ENCODE peak calls at places on chromosomes 6 and 20, in nine cellular contexts. One of them, this sample, is unnamed.

GRCh38 chr6:30060634-30060981 is 457 bp upstream of the POLR1H start:
- DNase-seq in endodermal cell: no peak
- DNase-seq in bronchial epithelial cell: no peak
- DNase-seq in activated CD4-positive, CD25-positive, alpha-beta regulatory T cell: no peak
- DNase-seq in ACHN: peak
- DNase-seq in GM12864: no peak
- DNase-seq in hippocampal formation: no peak
- DNase-seq in stimulated activated CD4-positive, alpha-beta T cell treated with anti-CD3 and anti-CD28 coated beads, Interleukin-2, amount 100 ng/mL, for 48 hours: peak
- DNase-seq in heart left ventricle: peak
- DNase-seq in this sample: no peak

GRCh38 chr20:17992224-17992637 is 23.4 kb downstream of the MGME1 start:
- DNase-seq in stimulated activated CD4-positive, alpha-beta T cell treated with anti-CD3 and anti-CD28 coated beads, Interleukin-2, amount 100 ng/mL, for 48 hours: peak
- DNase-seq in GM12864: no peak
- DNase-seq in bronchial epithelial cell: no peak
- DNase-seq in hippocampal formation: no peak
- DNase-seq in ACHN: no peak
- DNase-seq in heart left ventricle: no peak
- DNase-seq in activated CD4-positive, CD25-positive, alpha-beta regulatory T cell: no peak
- DNase-seq in endodermal cell: no peak
- DNase-seq in this sample: no peak

GRCh38 chr6:2830183-2830582 is 11.5 kb downstream of the SERPINB1 start:
- DNase-seq in bronchial epithelial cell: no peak
- DNase-seq in endodermal cell: no peak
- DNase-seq in heart left ventricle: no peak
- DNase-seq in GM12864: no peak
- DNase-seq in activated CD4-positive, CD25-positive, alpha-beta regulatory T cell: no peak
- DNase-seq in ACHN: no peak
- DNase-seq in stimulated activated CD4-positive, alpha-beta T cell treated with anti-CD3 and anti-CD28 coated beads, Interleukin-2, amount 100 ng/mL, for 48 hours: no peak
- DNase-seq in hippocampal formation: no peak
- DNase-seq in this sample: no peak

GRCh38 chr20:33674294-33675126 is at the start of gene NECAB3:
- DNase-seq in stimulated activated CD4-positive, alpha-beta T cell treated with anti-CD3 and anti-CD28 coated beads, Interleukin-2, amount 100 ng/mL, for 48 hours: peak
- DNase-seq in hippocampal formation: peak
- DNase-seq in ACHN: peak
- DNase-seq in bronchial epithelial cell: peak
- DNase-seq in activated CD4-positive, CD25-positive, alpha-beta regulatory T cell: peak
- DNase-seq in heart left ventricle: peak
- DNase-seq in endodermal cell: peak
- DNase-seq in GM12864: no peak
- DNase-seq in this sample: peak

GRCh38 chr6:145241039-145241438 is 494.3 kb downstream of the EPM2A start:
- DNase-seq in bronchial epithelial cell: peak
- DNase-seq in hippocampal formation: no peak
- DNase-seq in endodermal cell: no peak
- DNase-seq in ACHN: no peak
- DNase-seq in stimulated activated CD4-positive, alpha-beta T cell treated with anti-CD3 and anti-CD28 coated beads, Interleukin-2, amount 100 ng/mL, for 48 hours: no peak
- DNase-seq in activated CD4-positive, CD25-positive, alpha-beta regulatory T cell: no peak
- DNase-seq in GM12864: no peak
- DNase-seq in heart left ventricle: no peak
- DNase-seq in this sample: no peak

GRCh38 chr6:125252891-125253290 is 48.9 kb downstream of the HDDC2 start:
- DNase-seq in hippocampal formation: no peak
- DNase-seq in activated CD4-positive, CD25-positive, alpha-beta regulatory T cell: no peak
- DNase-seq in endodermal cell: no peak
- DNase-seq in ACHN: no peak
- DNase-seq in stimulated activated CD4-positive, alpha-beta T cell treated with anti-CD3 and anti-CD28 coated beads, Interleukin-2, amount 100 ng/mL, for 48 hours: no peak
- DNase-seq in bronchial epithelial cell: no peak
- DNase-seq in GM12864: no peak
- DNase-seq in heart left ventricle: no peak
- DNase-seq in this sample: peak

GRCh38 chr6:107192739-107193296 is 77.5 kb upstream of the BEND3 start:
- DNase-seq in bronchial epithelial cell: no peak
- DNase-seq in ACHN: no peak
- DNase-seq in heart left ventricle: no peak
- DNase-seq in activated CD4-positive, CD25-positive, alpha-beta regulatory T cell: no peak
- DNase-seq in endodermal cell: no peak
- DNase-seq in GM12864: no peak
- DNase-seq in stimulated activated CD4-positive, alpha-beta T cell treated with anti-CD3 and anti-CD28 coated beads, Interleukin-2, amount 100 ng/mL, for 48 hours: no peak
- DNase-seq in hippocampal formation: no peak
- DNase-seq in this sample: no peak

GRCh38 chr6:142856857-142857608 is 87.9 kb downstream of the HIVEP2 start:
- DNase-seq in heart left ventricle: no peak
- DNase-seq in GM12864: no peak
- DNase-seq in endodermal cell: no peak
- DNase-seq in activated CD4-positive, CD25-positive, alpha-beta regulatory T cell: no peak
- DNase-seq in ACHN: no peak
- DNase-seq in stimulated activated CD4-positive, alpha-beta T cell treated with anti-CD3 and anti-CD28 coated beads, Interleukin-2, amount 100 ng/mL, for 48 hours: no peak
- DNase-seq in hippocampal formation: no peak
- DNase-seq in bronchial epithelial cell: no peak
- DNase-seq in this sample: no peak

GRCh38 chr6:28943557-28944411 is 20.0 kb upstream of the TRIM27 start:
- DNase-seq in heart left ventricle: peak
- DNase-seq in activated CD4-positive, CD25-positive, alpha-beta regulatory T cell: peak
- DNase-seq in stimulated activated CD4-positive, alpha-beta T cell treated with anti-CD3 and anti-CD28 coated beads, Interleukin-2, amount 100 ng/mL, for 48 hours: peak
- DNase-seq in ACHN: peak
- DNase-seq in GM12864: peak
- DNase-seq in endodermal cell: peak
- DNase-seq in hippocampal formation: peak
- DNase-seq in bronchial epithelial cell: peak
- DNase-seq in this sample: peak

GRCh38 chr6:47376930-47377329 is 67.2 kb upstream of the TNFRSF21 start:
- DNase-seq in hippocampal formation: no peak
- DNase-seq in stimulated activated CD4-positive, alpha-beta T cell treated with anti-CD3 and anti-CD28 coated beads, Interleukin-2, amount 100 ng/mL, for 48 hours: no peak
- DNase-seq in heart left ventricle: no peak
- DNase-seq in ACHN: no peak
- DNase-seq in endodermal cell: peak
- DNase-seq in GM12864: no peak
- DNase-seq in bronchial epithelial cell: no peak
- DNase-seq in activated CD4-positive, CD25-positive, alpha-beta regulatory T cell: no peak
- DNase-seq in this sample: no peak

GRCh38 chr20:32934580-32934979 is 69.7 kb downstream of the SUN5 start:
- DNase-seq in stimulated activated CD4-positive, alpha-beta T cell treated with anti-CD3 and anti-CD28 coated beads, Interleukin-2, amount 100 ng/mL, for 48 hours: no peak
- DNase-seq in activated CD4-positive, CD25-positive, alpha-beta regulatory T cell: no peak
- DNase-seq in endodermal cell: no peak
- DNase-seq in GM12864: no peak
- DNase-seq in ACHN: no peak
- DNase-seq in bronchial epithelial cell: no peak
- DNase-seq in hippocampal formation: no peak
- DNase-seq in heart left ventricle: no peak
- DNase-seq in this sample: no peak

GRCh38 chr6:89566930-89567634 is 71.5 kb downstream of the LYRM2 start:
- DNase-seq in GM12864: no peak
- DNase-seq in stimulated activated CD4-positive, alpha-beta T cell treated with anti-CD3 and anti-CD28 coated beads, Interleukin-2, amount 100 ng/mL, for 48 hours: no peak
- DNase-seq in endodermal cell: no peak
- DNase-seq in heart left ventricle: no peak
- DNase-seq in bronchial epithelial cell: no peak
- DNase-seq in ACHN: no peak
- DNase-seq in activated CD4-positive, CD25-positive, alpha-beta regulatory T cell: no peak
- DNase-seq in hippocampal formation: peak
- DNase-seq in this sample: no peak

GRCh38 chr6:139722540-139722939 is 348.1 kb upstream of the CITED2 start:
- DNase-seq in hippocampal formation: no peak
- DNase-seq in activated CD4-positive, CD25-positive, alpha-beta regulatory T cell: no peak
- DNase-seq in bronchial epithelial cell: no peak
- DNase-seq in GM12864: no peak
- DNase-seq in stimulated activated CD4-positive, alpha-beta T cell treated with anti-CD3 and anti-CD28 coated beads, Interleukin-2, amount 100 ng/mL, for 48 hours: no peak
- DNase-seq in ACHN: no peak
- DNase-seq in endodermal cell: no peak
- DNase-seq in heart left ventricle: no peak
- DNase-seq in this sample: no peak

GRCh38 chr6:24520929-24521546 is 26.3 kb downstream of the ALDH5A1 start:
- DNase-seq in endodermal cell: peak
- DNase-seq in activated CD4-positive, CD25-positive, alpha-beta regulatory T cell: no peak
- DNase-seq in GM12864: no peak
- DNase-seq in ACHN: peak
- DNase-seq in stimulated activated CD4-positive, alpha-beta T cell treated with anti-CD3 and anti-CD28 coated beads, Interleukin-2, amount 100 ng/mL, for 48 hours: peak
- DNase-seq in bronchial epithelial cell: peak
- DNase-seq in heart left ventricle: peak
- DNase-seq in hippocampal formation: no peak
- DNase-seq in this sample: peak

GRCh38 chr20:11853359-11853758 is 64.3 kb upstream of the BTBD3 start:
- DNase-seq in heart left ventricle: no peak
- DNase-seq in endodermal cell: no peak
- DNase-seq in bronchial epithelial cell: peak
- DNase-seq in GM12864: no peak
- DNase-seq in activated CD4-positive, CD25-positive, alpha-beta regulatory T cell: no peak
- DNase-seq in ACHN: no peak
- DNase-seq in hippocampal formation: no peak
- DNase-seq in stimulated activated CD4-positive, alpha-beta T cell treated with anti-CD3 and anti-CD28 coated beads, Interleukin-2, amount 100 ng/mL, for 48 hours: no peak
- DNase-seq in this sample: no peak